ENCODE peak calls at places on chromosomes 6 and 20, in seven cellular contexts. One of them, this sample, is unnamed. For H3K36me3, the result is how much of the 10 kb centered on the place peaks cover.

GRCh38 chr6:52725133-52725529 is 38.1 kb downstream of the GSTA2 start:
- DNase-seq in mammary epithelial cell: peak
- DNase-seq in left ventricle myocardium inferior: no peak
- DNase-seq in pancreas: peak
- DNase-seq in adrenal gland: peak
- DNase-seq in fibroblast of lung: no peak
- DNase-seq in transverse colon: peak
- DNase-seq in this sample: peak

GRCh38 chr6:42960243-42961019 is at the start of gene GNMT:
- DNase-seq in pancreas: peak
- DNase-seq in left ventricle myocardium inferior: peak
- DNase-seq in adrenal gland: peak
- DNase-seq in transverse colon: peak
- DNase-seq in mammary epithelial cell: peak
- DNase-seq in fibroblast of lung: no peak
- DNase-seq in this sample: peak

GRCh38 chr6:30156262-30156599 is 4.8 kb downstream of the TRIM10 start:
- DNase-seq in mammary epithelial cell: peak
- DNase-seq in transverse colon: peak
- DNase-seq in fibroblast of lung: peak
- DNase-seq in pancreas: peak
- DNase-seq in left ventricle myocardium inferior: peak
- DNase-seq in adrenal gland: peak
- DNase-seq in this sample: peak

GRCh38 chr6:141464490-141464889 is 668.2 kb upstream of the GJE1 start:
- DNase-seq in pancreas: no peak
- DNase-seq in transverse colon: no peak
- DNase-seq in adrenal gland: no peak
- DNase-seq in left ventricle myocardium inferior: no peak
- DNase-seq in mammary epithelial cell: peak
- DNase-seq in fibroblast of lung: peak
- DNase-seq in this sample: peak

GRCh38 chr6:109379706-109380105 is 2.6 kb downstream of the CD164 start:
- DNase-seq in mammary epithelial cell: no peak
- DNase-seq in left ventricle myocardium inferior: no peak
- DNase-seq in adrenal gland: no peak
- DNase-seq in fibroblast of lung: no peak
- DNase-seq in pancreas: no peak
- DNase-seq in transverse colon: no peak
- DNase-seq in this sample: no peak

GRCh38 chr6:39889229-39889628 is 45.0 kb downstream of the MOCS1 start:
- DNase-seq in fibroblast of lung: no peak
- DNase-seq in adrenal gland: no peak
- DNase-seq in transverse colon: no peak
- DNase-seq in pancreas: no peak
- DNase-seq in left ventricle myocardium inferior: no peak
- DNase-seq in mammary epithelial cell: no peak
- DNase-seq in this sample: no peak

GRCh38 chr6:29376003-29376402 is 912 bp upstream of the OR12D3 start:
- DNase-seq in transverse colon: no peak
- DNase-seq in mammary epithelial cell: peak
- DNase-seq in adrenal gland: no peak
- DNase-seq in left ventricle myocardium inferior: no peak
- DNase-seq in fibroblast of lung: no peak
- DNase-seq in pancreas: no peak
- DNase-seq in this sample: peak

GRCh38 chr20:23087587-23088275 is 1.6 kb upstream of the CD93 start:
- DNase-seq in fibroblast of lung: no peak
- DNase-seq in left ventricle myocardium inferior: no peak
- DNase-seq in pancreas: no peak
- DNase-seq in adrenal gland: no peak
- DNase-seq in mammary epithelial cell: no peak
- DNase-seq in transverse colon: no peak
- DNase-seq in this sample: no peak

GRCh38 chr20:39775110-39775509 is 813.0 kb downstream of the DHX35 start:
- DNase-seq in fibroblast of lung: peak
- DNase-seq in left ventricle myocardium inferior: peak
- DNase-seq in transverse colon: no peak
- DNase-seq in pancreas: peak
- DNase-seq in mammary epithelial cell: peak
- DNase-seq in adrenal gland: peak
- DNase-seq in this sample: peak

GRCh38 chr20:62740286-62741141 is 31.9 kb downstream of the NTSR1 start:
- DNase-seq in fibroblast of lung: peak
- DNase-seq in transverse colon: peak
- DNase-seq in left ventricle myocardium inferior: peak
- DNase-seq in mammary epithelial cell: peak
- DNase-seq in adrenal gland: peak
- DNase-seq in pancreas: peak
- DNase-seq in this sample: peak

GRCh38 chr6:47188588-47189021 is 121.1 kb downstream of the TNFRSF21 start:
- DNase-seq in pancreas: no peak
- DNase-seq in fibroblast of lung: peak
- DNase-seq in left ventricle myocardium inferior: no peak
- DNase-seq in adrenal gland: no peak
- DNase-seq in mammary epithelial cell: peak
- DNase-seq in transverse colon: peak
- DNase-seq in this sample: peak

GRCh38 chr6:41371992-41372525 is 36.7 kb downstream of the NCR2 start:
- DNase-seq in fibroblast of lung: peak
- DNase-seq in adrenal gland: peak
- DNase-seq in left ventricle myocardium inferior: no peak
- DNase-seq in mammary epithelial cell: no peak
- DNase-seq in pancreas: no peak
- DNase-seq in transverse colon: no peak
- DNase-seq in this sample: no peak

GRCh38 chr6:13229205-13230085 is 98.9 kb downstream of the TBC1D7 start:
- DNase-seq in adrenal gland: no peak
- DNase-seq in pancreas: no peak
- DNase-seq in fibroblast of lung: no peak
- DNase-seq in transverse colon: no peak
- DNase-seq in mammary epithelial cell: no peak
- DNase-seq in left ventricle myocardium inferior: no peak
- DNase-seq in this sample: peak

GRCh38 chr6:34375833-34376232 is 16.6 kb downstream of the NUDT3 start:
- DNase-seq in left ventricle myocardium inferior: no peak
- DNase-seq in fibroblast of lung: no peak
- DNase-seq in mammary epithelial cell: no peak
- DNase-seq in pancreas: no peak
- DNase-seq in transverse colon: no peak
- DNase-seq in adrenal gland: no peak
- DNase-seq in this sample: no peak

GRCh38 chr6:34378470-34378869 is 14.0 kb downstream of the NUDT3 start:
- DNase-seq in transverse colon: no peak
- DNase-seq in adrenal gland: no peak
- DNase-seq in left ventricle myocardium inferior: no peak
- DNase-seq in pancreas: no peak
- DNase-seq in fibroblast of lung: peak
- DNase-seq in mammary epithelial cell: no peak
- DNase-seq in this sample: no peak

GRCh38 chr6:34381086-34381485 is 11.4 kb downstream of the NUDT3 start:
- DNase-seq in adrenal gland: no peak
- DNase-seq in transverse colon: no peak
- DNase-seq in pancreas: no peak
- DNase-seq in fibroblast of lung: no peak
- DNase-seq in mammary epithelial cell: no peak
- DNase-seq in left ventricle myocardium inferior: no peak
- DNase-seq in this sample: no peak

GRCh38 chr6:34374112-34374907 is 18.2 kb downstream of the NUDT3 start:
- DNase-seq in adrenal gland: no peak
- DNase-seq in left ventricle myocardium inferior: no peak
- DNase-seq in mammary epithelial cell: no peak
- DNase-seq in fibroblast of lung: no peak
- DNase-seq in pancreas: no peak
- DNase-seq in transverse colon: no peak
- DNase-seq in this sample: no peak

GRCh38 chr6:34377984-34378383 is 14.5 kb downstream of the NUDT3 start:
- DNase-seq in pancreas: no peak
- DNase-seq in adrenal gland: no peak
- DNase-seq in fibroblast of lung: no peak
- DNase-seq in mammary epithelial cell: no peak
- DNase-seq in left ventricle myocardium inferior: no peak
- DNase-seq in transverse colon: no peak
- DNase-seq in this sample: no peak
- H3K36me3 ChIP-seq in pancreas: under half
- H3K36me3 ChIP-seq in adrenal gland: under half
- H3K36me3 ChIP-seq in fibroblast of lung: under half
- H3K36me3 ChIP-seq in mammary epithelial cell: under half
- H3K36me3 ChIP-seq in left ventricle myocardium inferior: under half
- H3K36me3 ChIP-seq in transverse colon: under half
- H3K36me3 ChIP-seq in this sample: under half

DNA sequence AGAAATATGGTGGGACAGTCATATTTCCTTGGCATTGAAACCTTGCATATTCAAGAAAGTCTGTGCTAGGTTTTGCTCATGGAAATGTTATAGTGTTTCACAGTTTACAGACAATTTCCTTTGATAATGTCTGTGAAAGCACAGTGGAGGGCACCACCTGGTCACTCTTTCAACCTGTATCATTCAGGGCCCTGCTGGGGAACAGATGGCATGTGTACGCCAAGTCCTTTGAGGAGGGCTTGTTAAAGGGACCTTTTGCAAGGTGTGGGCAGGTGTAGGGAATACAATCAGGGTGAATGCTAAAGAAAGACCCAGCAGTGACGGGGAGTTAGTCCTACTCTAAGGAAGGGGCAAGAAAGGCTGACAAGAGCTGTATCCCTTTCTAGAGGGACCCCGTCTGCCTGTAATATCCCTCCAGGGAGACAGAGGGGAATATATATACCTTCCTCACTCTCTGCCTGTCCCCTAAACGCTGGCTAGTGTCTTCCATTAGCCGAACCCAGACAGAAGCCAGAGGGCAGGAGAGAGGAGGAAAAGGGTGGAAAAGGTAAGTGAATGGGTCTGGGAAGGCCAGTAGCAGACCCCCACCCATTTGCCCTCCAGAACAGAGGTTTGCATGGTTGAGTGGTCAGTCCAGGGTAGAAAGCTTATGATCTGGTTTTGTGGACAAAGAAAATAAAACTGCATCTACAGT is 10.3 kb downstream of the PLCB4 start:
- DNase-seq in transverse colon: no peak
- DNase-seq in pancreas: no peak
- DNase-seq in left ventricle myocardium inferior: no peak
- DNase-seq in mammary epithelial cell: no peak
- DNase-seq in adrenal gland: no peak
- DNase-seq in fibroblast of lung: no peak
- DNase-seq in this sample: no peak
- TF ChIP-seq CTCF in transverse colon: no peak
- TF ChIP-seq CTCF in pancreas: no peak
- TF ChIP-seq CTCF in left ventricle myocardium inferior: no peak
- TF ChIP-seq CTCF in mammary epithelial cell: no peak
- TF ChIP-seq CTCF in adrenal gland: no peak
- TF ChIP-seq CTCF in fibroblast of lung: no peak
- TF ChIP-seq CTCF in this sample: no peak

GRCh38 chr20:33475381-33476160 is 14.3 kb upstream of the CBFA2T2 start:
- DNase-seq in transverse colon: peak
- DNase-seq in adrenal gland: no peak
- DNase-seq in mammary epithelial cell: no peak
- DNase-seq in fibroblast of lung: no peak
- DNase-seq in left ventricle myocardium inferior: no peak
- DNase-seq in pancreas: no peak
- DNase-seq in this sample: no peak

GRCh38 chr20:33477386-33478234 is 12.3 kb upstream of the CBFA2T2 start:
- DNase-seq in transverse colon: peak
- DNase-seq in fibroblast of lung: no peak
- DNase-seq in mammary epithelial cell: no peak
- DNase-seq in pancreas: no peak
- DNase-seq in adrenal gland: no peak
- DNase-seq in left ventricle myocardium inferior: no peak
- DNase-seq in this sample: no peak

GRCh38 chr20:33481431-33481941 is 8.4 kb upstream of the CBFA2T2 start:
- DNase-seq in mammary epithelial cell: no peak
- DNase-seq in transverse colon: no peak
- DNase-seq in pancreas: no peak
- DNase-seq in left ventricle myocardium inferior: no peak
- DNase-seq in adrenal gland: no peak
- DNase-seq in fibroblast of lung: no peak
- DNase-seq in this sample: no peak

GRCh38 chr20:33482581-33482980 is 7.3 kb upstream of the CBFA2T2 start:
- DNase-seq in left ventricle myocardium inferior: no peak
- DNase-seq in mammary epithelial cell: no peak
- DNase-seq in adrenal gland: no peak
- DNase-seq in pancreas: no peak
- DNase-seq in fibroblast of lung: no peak
- DNase-seq in transverse colon: peak
- DNase-seq in this sample: no peak

GRCh38 chr20:33480071-33480470 is 9.8 kb upstream of the CBFA2T2 start:
- DNase-seq in left ventricle myocardium inferior: no peak
- DNase-seq in fibroblast of lung: no peak
- DNase-seq in mammary epithelial cell: no peak
- DNase-seq in adrenal gland: no peak
- DNase-seq in pancreas: no peak
- DNase-seq in transverse colon: peak
- DNase-seq in this sample: no peak
- H3K36me3 ChIP-seq in left ventricle myocardium inferior: under half
- H3K36me3 ChIP-seq in fibroblast of lung: under half
- H3K36me3 ChIP-seq in mammary epithelial cell: under half
- H3K36me3 ChIP-seq in adrenal gland: under half
- H3K36me3 ChIP-seq in pancreas: under half
- H3K36me3 ChIP-seq in transverse colon: under half
- H3K36me3 ChIP-seq in this sample: under half

GRCh38 chr20:47276856-47277541 is 79.5 kb downstream of the ZMYND8 start:
- DNase-seq in fibroblast of lung: peak
- DNase-seq in pancreas: no peak
- DNase-seq in adrenal gland: peak
- DNase-seq in transverse colon: no peak
- DNase-seq in mammary epithelial cell: no peak
- DNase-seq in left ventricle myocardium inferior: peak
- DNase-seq in this sample: no peak

GRCh38 chr20:47273591-47274235 is 82.8 kb downstream of the ZMYND8 start:
- DNase-seq in fibroblast of lung: no peak
- DNase-seq in pancreas: no peak
- DNase-seq in transverse colon: no peak
- DNase-seq in adrenal gland: no peak
- DNase-seq in left ventricle myocardium inferior: no peak
- DNase-seq in mammary epithelial cell: no peak
- DNase-seq in this sample: peak

GRCh38 chr20:47274449-47275108 is 81.9 kb downstream of the ZMYND8 start:
- DNase-seq in pancreas: no peak
- DNase-seq in left ventricle myocardium inferior: no peak
- DNase-seq in mammary epithelial cell: peak
- DNase-seq in adrenal gland: no peak
- DNase-seq in fibroblast of lung: peak
- DNase-seq in transverse colon: no peak
- DNase-seq in this sample: peak

GRCh38 chr20:47275548-47275947 is 81.0 kb downstream of the ZMYND8 start:
- DNase-seq in adrenal gland: no peak
- DNase-seq in left ventricle myocardium inferior: no peak
- DNase-seq in mammary epithelial cell: no peak
- DNase-seq in pancreas: no peak
- DNase-seq in transverse colon: no peak
- DNase-seq in fibroblast of lung: no peak
- DNase-seq in this sample: no peak

DNA sequence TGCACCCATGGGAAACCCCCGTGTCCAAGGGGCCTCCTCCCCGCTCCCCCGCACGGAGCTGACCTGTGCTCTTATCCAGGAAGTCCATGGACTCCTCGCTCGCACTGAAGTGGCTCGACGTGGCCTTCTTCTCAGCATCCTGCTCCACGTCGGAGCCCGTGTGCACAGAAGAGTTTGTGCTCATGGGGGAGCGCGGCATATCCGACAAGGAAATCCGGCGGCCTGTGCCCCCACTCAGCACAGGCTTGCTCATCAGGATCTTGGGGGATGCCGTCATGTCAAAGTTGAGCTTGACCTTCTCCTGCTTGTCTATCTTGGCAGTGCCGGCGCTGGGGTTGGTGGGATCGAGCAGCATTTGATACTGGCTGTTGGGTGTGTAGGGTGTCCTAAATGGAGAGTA is 80.2 kb downstream of the ZMYND8 start:
- DNase-seq in fibroblast of lung: no peak
- DNase-seq in transverse colon: no peak
- DNase-seq in left ventricle myocardium inferior: no peak
- DNase-seq in adrenal gland: no peak
- DNase-seq in mammary epithelial cell: no peak
- DNase-seq in pancreas: no peak
- DNase-seq in this sample: no peak
- TF ChIP-seq CTCF in fibroblast of lung: no peak
- TF ChIP-seq CTCF in transverse colon: no peak
- TF ChIP-seq CTCF in left ventricle myocardium inferior: no peak
- TF ChIP-seq CTCF in adrenal gland: no peak
- TF ChIP-seq CTCF in mammary epithelial cell: no peak
- TF ChIP-seq CTCF in pancreas: no peak
- TF ChIP-seq CTCF in this sample: no peak